ENCODE peak calls at places on chromosome 14, in six cellular contexts. P, W, Z, V, B and Y are unnamed samples.

GRCh38 chr14:94066089-94066676 is 14.8 kb downstream of the DDX24 start:
- DNase-seq in P (no peak), W (no peak), Z (no peak), V (peak; percentile 87), B (no peak), Y (no peak)

GRCh38 chr14:61927015-61927414 is 164.8 kb downstream of the SNAPC1 start:
- DNase-seq in P (no peak), W (peak; percentile 47), Z (no peak), V (peak; percentile 90), B (peak; percentile 29), Y (no peak)

GRCh38 chr14:71070169-71070568 is 162.9 kb downstream of the PCNX1 start:
- DNase-seq in P (no peak), W (no peak), Z (no peak), V (peak; percentile 80), B (no peak), Y (no peak)

GRCh38 chr14:47555333-47555732 is 120.1 kb downstream of the MDGA2 start:
- DNase-seq in P (no peak), W (no peak), Z (no peak), V (no peak), B (no peak), Y (no peak)

GRCh38 chr14:100048786-100049185 is 16.4 kb upstream of the EVL start:
- DNase-seq in P (no peak), W (no peak), Z (no peak), V (no peak), B (no peak), Y (no peak)

GRCh38 chr14:96225745-96226151 is 21.1 kb downstream of the BDKRB2 start:
- DNase-seq in P (no peak), W (peak; percentile 83), Z (peak; percentile 73), V (peak; percentile 73), B (no peak), Y (no peak)

GRCh38 chr14:35991356-35991755 is 165.2 kb downstream of the BRMS1L start:
- DNase-seq in P (no peak), W (no peak), Z (no peak), V (no peak), B (no peak), Y (no peak)

GRCh38 chr14:51002406-51002984 is 58.2 kb upstream of the PYGL start:
- DNase-seq in P (no peak), W (peak; percentile 57), Z (no peak), V (no peak), B (no peak), Y (no peak)

GRCh38 chr14:65211341-65211987 is 109.1 kb upstream of the MAX start:
- DNase-seq in P (no peak), W (no peak), Z (no peak), V (peak; percentile 72), B (no peak), Y (no peak)

GRCh38 chr14:76985021-76985420 is 43.5 kb downstream of the IRF2BPL start:
- DNase-seq in P (no peak), W (peak; percentile 47), Z (no peak), V (no peak), B (no peak), Y (no peak)

GRCh38 chr14:37056473-37056872 is 115.9 kb downstream of the SLC25A21 start:
- DNase-seq in P (no peak), W (no peak), Z (peak; percentile 44), V (peak; percentile 28), B (no peak), Y (no peak)

GRCh38 chr14:104694991-104695659 is 5.7 kb downstream of the INF2 start:
- DNase-seq in P (peak; percentile 40), W (peak; percentile 48), Z (peak; percentile 51), V (no peak), B (no peak), Y (no peak)

GRCh38 chr14:86481105-86481504 is 951.2 kb downstream of the FLRT2 start:
- DNase-seq in P (no peak), W (no peak), Z (no peak), V (peak; percentile 10), B (no peak), Y (no peak)

GRCh38 chr14:88228519-88229236 is 94.4 kb downstream of the KCNK10 start:
- DNase-seq in P (no peak), W (no peak), Z (no peak), V (peak; percentile 64), B (no peak), Y (no peak)

GRCh38 chr14:75182820-75183219 is 6.4 kb upstream of the TMED10 start:
- DNase-seq in P (no peak), W (no peak), Z (no peak), V (peak; percentile 37), B (no peak), Y (no peak)